ENCODE peak calls at places on chromosomes 7 and 10, in four cellular contexts. L, E, P and Q are unnamed samples.

GRCh38 chr10:131928248-131929095 is 27.7 kb downstream of the PPP2R2D start:
- DNase-seq in L (no peak), P (no peak), E (peak; percentile 21), Q (peak; percentile 31)

GRCh38 chr10:111739160-111739712 is 444.3 kb downstream of the GPAM start:
- DNase-seq in E (no peak), P (no peak), L (no peak), Q (no peak)

GRCh38 chr7:101869026-101869900 is 51.8 kb downstream of the CUX1 start:
- DNase-seq in P (no peak), E (no peak), L (no peak), Q (no peak)

GRCh38 chr10:73306171-73306708 is 52.4 kb downstream of the CFAP70 start:
- DNase-seq in L (no peak), P (no peak), E (no peak), Q (no peak)

GRCh38 chr10:99993994-99994689 is 15.6 kb downstream of the DNMBP start:
- DNase-seq in E (peak; percentile 27), P (no peak), L (no peak), Q (peak; percentile 56)

GRCh38 chr7:70390251-70390650 is 741.7 kb upstream of the GALNT17 start:
- DNase-seq in P (no peak), L (no peak), E (no peak), Q (no peak)

GRCh38 chr7:77655361-77655760 is 40.9 kb upstream of the RSBN1L start:
- DNase-seq in E (no peak), L (no peak), P (no peak), Q (no peak)

GRCh38 chr7:144656960-144657359 is 178.9 kb downstream of the TPK1 start:
- DNase-seq in L (no peak), P (no peak), E (no peak), Q (no peak)

GRCh38 chr10:124281666-124282065 is 137.1 kb downstream of the OAT start:
- DNase-seq in L (no peak), P (peak; percentile 65), E (no peak), Q (no peak)

GRCh38 chr10:71807557-71808510 is 34.5 kb upstream of the VSIR start:
- DNase-seq in P (peak; percentile 63), E (no peak), L (no peak), Q (no peak)

GRCh38 chr7:23804707-23805106 is 94.7 kb downstream of the STK31 start:
- DNase-seq in L (no peak), E (no peak), P (no peak), Q (no peak)

GRCh38 chr7:41565655-41566054 is 137.2 kb downstream of the INHBA start:
- DNase-seq in L (no peak), E (no peak), P (no peak), Q (no peak)

GRCh38 chr10:98030093-98030821 is at the start of gene CRTAC1:
- DNase-seq in P (peak; percentile 89), L (no peak), E (no peak), Q (no peak)

GRCh38 chr7:36642414-36642813 is 81.9 kb downstream of the AOAH start:
- DNase-seq in L (no peak), E (no peak), P (no peak), Q (no peak)
- H3K4me1 ChIP-seq in L (no peaks in the 10 kb centered on the region), E (peaks cover 66% of the 10 kb centered on the region), P (no peaks in the 10 kb centered on the region), Q (peaks cover 47% of the 10 kb centered on the region)

GRCh38 chr7:150358433-150358832 is 10.2 kb upstream of the REPIN1 start:
- DNase-seq in P (no peak), L (no peak), E (no peak), Q (no peak)
- H3K4me1 ChIP-seq in P (no peaks in the 10 kb centered on the region), L (peaks cover 4% of the 10 kb centered on the region), E (peaks cover 37% of the 10 kb centered on the region), Q (peaks cover 6% of the 10 kb centered on the region)

GRCh38 chr7:134785842-134786241 is 6.4 kb downstream of the CALD1 start:
- DNase-seq in L (no peak), P (no peak), E (no peak), Q (no peak)

GRCh38 chr7:134783294-134784069 is 4.0 kb downstream of the CALD1 start:
- DNase-seq in E (no peak), P (no peak), L (no peak), Q (no peak)

GRCh38 chr7:134782121-134782623 is 2.7 kb downstream of the CALD1 start:
- DNase-seq in L (no peak), P (no peak), E (no peak), Q (no peak)

GRCh38 chr7:134787064-134787463 is 7.6 kb downstream of the CALD1 start:
- DNase-seq in E (no peak), P (no peak), L (no peak), Q (no peak)

DNA sequence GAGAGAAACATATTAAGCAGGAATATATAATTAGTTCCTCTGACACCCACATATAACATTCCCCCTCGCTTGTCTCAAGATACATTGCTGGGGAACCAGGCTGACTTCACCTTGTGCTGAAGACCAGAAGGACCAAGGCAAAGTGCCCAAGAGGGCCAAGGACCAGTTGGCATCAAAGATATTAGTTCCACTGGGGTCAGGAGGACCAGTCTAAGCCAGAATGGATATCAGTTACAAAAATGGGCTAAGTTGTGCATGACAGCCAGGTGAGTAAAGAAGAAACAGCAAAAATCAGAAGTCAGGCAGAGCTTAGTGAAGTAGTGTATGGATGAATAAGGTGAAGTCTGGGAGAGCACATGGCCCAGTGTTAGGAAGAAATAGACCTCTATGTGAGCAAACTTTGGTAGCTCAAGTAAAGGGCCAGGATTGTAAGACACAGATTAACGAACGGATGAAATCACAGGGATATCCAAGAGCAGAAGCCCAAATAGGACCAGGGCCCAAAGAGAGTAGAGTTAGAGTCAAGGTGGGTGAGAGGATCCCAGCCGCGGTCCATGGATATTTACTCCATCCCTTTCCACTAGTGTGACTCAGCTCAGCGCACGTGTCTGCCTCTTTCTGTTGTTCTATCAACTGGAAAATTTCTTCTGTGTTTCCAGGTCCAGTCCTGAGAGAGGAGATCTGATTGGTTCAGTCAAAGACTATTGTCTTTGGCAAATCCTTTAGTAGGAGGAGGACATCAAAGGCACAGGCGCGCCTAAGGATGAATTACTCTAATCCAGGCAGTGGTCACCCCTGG is 5.0 kb downstream of the CALD1 start:
- DNase-seq in L (no peak), P (peak; percentile 77), E (no peak), Q (no peak)
- H3K4me1 ChIP-seq in L (peaks cover 35% of the 10 kb centered on the region), P (peaks cover 17% of the 10 kb centered on the region), E (no peaks in the 10 kb centered on the region), Q (no peaks in the 10 kb centered on the region)

DNA sequence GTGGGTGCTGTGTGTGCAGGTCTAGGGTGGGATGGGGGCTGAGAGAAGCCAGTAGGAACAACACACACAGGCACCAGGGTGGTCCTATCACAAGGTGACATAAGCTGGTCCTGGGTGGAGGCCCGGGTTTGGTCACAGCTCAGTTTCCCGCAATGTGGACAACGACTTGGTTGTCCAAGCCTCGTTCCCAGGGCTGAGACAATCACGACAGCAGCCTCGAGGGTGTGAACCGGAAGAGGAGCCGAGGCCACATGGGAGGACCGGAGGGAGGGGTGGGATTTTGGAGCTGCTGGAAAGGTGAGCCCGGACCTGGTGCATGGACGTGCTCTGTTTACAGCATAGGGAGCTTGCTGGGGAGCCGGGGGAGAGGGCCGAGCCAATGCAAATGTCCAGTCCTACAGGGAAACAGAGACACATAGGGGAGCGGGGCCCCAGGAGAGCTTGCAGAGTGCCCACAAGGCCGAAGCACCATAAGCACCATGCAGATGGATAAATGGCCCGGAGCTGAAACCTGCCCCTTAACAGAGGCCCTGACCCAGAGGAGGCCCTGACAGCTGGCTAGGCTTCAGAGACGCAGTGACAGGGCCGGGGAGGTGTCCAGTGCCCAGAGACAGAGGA is 92.8 kb downstream of the PRKAG2 start:
- DNase-seq in L (no peak), P (peak; percentile 65), E (no peak), Q (no peak)
- H3K4me1 ChIP-seq in L (peaks cover 21% of the 10 kb centered on the region), P (no peaks in the 10 kb centered on the region), E (peaks cover 12% of the 10 kb centered on the region), Q (no peaks in the 10 kb centered on the region)

GRCh38 chr10:121556918-121557573 is 41.2 kb downstream of the FGFR2 start:
- DNase-seq in P (no peak), E (no peak), L (no peak), Q (no peak)
- H3K4me1 ChIP-seq in P (no peaks in the 10 kb centered on the region), E (no peaks in the 10 kb centered on the region), L (peaks cover 53% of the 10 kb centered on the region), Q (no peaks in the 10 kb centered on the region)

DNA sequence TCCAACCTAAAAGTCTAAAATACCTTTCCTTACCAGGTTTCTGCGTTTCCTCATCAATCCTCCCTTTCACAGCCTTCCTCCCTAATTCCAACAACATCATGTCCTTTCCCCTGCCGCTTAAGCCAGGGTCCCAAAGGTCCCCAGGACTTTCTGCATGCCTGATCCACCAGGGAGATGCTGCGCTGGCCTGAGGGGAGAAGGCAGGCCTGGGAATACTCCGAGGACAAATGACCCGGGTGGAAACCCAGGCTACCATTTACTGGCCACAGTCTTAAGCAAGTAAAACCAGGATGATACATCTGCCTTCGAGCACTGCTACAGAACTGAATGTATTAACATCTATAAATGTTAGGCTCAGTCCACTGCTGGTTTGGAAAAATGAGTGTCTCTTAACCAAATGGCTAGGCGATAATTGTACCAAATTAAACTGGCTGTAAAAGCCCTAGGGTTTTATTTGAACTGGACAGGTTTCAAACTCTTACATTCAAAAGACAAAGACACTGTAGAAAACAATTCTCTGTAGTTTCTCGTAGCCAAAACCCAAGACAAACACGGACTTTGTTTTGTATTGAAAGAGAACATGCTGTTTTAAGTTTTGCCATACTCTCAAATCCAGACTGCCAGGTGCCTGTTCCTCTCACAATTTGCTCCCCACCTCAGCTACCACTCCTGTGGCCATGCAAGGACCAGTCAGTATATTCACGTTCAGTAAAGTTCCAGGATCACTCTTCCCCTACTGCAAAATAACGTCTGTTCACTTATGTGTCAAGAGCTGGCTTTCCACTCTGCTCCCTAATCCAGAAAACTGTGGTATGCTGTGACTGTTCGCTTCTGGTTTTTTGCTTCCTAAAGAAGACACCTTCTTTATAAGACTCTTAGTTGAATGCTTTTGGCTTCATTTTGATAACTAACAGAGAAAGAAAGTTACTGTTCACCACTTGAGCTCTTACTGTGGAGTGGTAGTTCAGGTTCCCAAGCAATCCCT is 145.7 kb downstream of the RNF216 start:
- DNase-seq in L (no peak), E (no peak), P (no peak), Q (no peak)
- H3K4me1 ChIP-seq in L (peaks cover 70% of the 10 kb centered on the region), E (peaks cover 26% of the 10 kb centered on the region), P (no peaks in the 10 kb centered on the region), Q (peaks cover 23% of the 10 kb centered on the region)

DNA sequence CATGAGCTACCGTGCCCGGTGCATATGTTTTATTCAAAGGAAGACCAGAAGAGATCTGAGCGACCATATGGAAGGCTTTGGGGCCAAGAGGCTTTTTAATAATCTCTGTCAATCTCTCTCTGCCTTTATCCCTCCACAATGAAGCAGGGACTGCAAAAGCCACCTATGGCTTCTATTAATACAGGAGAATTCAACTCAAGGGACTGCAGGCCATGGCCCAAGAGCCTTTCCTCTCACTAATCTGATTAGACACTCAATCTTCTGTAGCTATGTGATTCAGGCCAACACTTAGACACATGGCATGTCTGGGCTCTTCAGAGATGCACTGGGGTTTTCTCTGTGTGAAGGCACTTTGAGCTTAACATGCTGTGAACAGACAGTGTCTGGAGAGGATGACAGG is 114.3 kb upstream of the AOAH start:
- DNase-seq in P (no peak), L (no peak), E (no peak), Q (no peak)
- H3K4me1 ChIP-seq in P (no peaks in the 10 kb centered on the region), L (no peaks in the 10 kb centered on the region), E (no peaks in the 10 kb centered on the region), Q (no peaks in the 10 kb centered on the region)

GRCh38 chr10:75356484-75356883 is 45.1 kb downstream of the ZNF503 start:
- DNase-seq in P (no peak), L (no peak), E (no peak), Q (no peak)
- H3K4me1 ChIP-seq in P (no peaks in the 10 kb centered on the region), L (peaks cover 13% of the 10 kb centered on the region), E (no peaks in the 10 kb centered on the region), Q (no peaks in the 10 kb centered on the region)